ENCODE peak calls at places on chromosomes 3 and 15, in ten cellular contexts. D, W, L, R, Z, B, M, K, G and H are unnamed samples.

GRCh38 chr3:39415983-39416382 is 9.5 kb downstream of the RPSA start:
- DNase-seq in D (no peak), W (no peak), L (no peak), R (no peak), Z (no peak), B (no peak), M (no peak), K (peak), G (no peak), H (no peak)

GRCh38 chr15:71186267-71186666 is 71.0 kb downstream of the THSD4 start:
- DNase-seq in D (no peak), W (no peak), L (no peak), R (no peak), Z (no peak), B (no peak), M (no peak), K (no peak), G (no peak), H (no peak)

GRCh38 chr15:82832601-82833209 is 23.3 kb downstream of the WHAMM start:
- DNase-seq in D (no peak), W (no peak), L (peak), R (no peak), Z (no peak), B (no peak), M (no peak), K (no peak), G (no peak), H (no peak)

GRCh38 chr3:139559541-139559940 is 20.0 kb upstream of the RBP1 start:
- DNase-seq in D (no peak), W (no peak), L (no peak), R (no peak), Z (no peak), B (no peak), M (no peak), K (no peak), G (no peak), H (no peak)

GRCh38 chr3:42498791-42499477 is 3.5 kb upstream of the VIPR1 start:
- DNase-seq in D (no peak), W (peak), L (no peak), R (no peak), Z (no peak), B (no peak), M (no peak), K (peak), G (no peak), H (peak)

GRCh38 chr15:68400066-68400456 is 31.9 kb downstream of the ITGA11 start:
- DNase-seq in D (no peak), W (no peak), L (no peak), R (no peak), Z (no peak), B (no peak), M (no peak), K (no peak), G (no peak), H (no peak)

GRCh38 chr3:152302521-152303021 is 33.8 kb downstream of the MBNL1 start:
- DNase-seq in D (peak), W (peak), L (peak), R (no peak), Z (peak), B (peak), M (no peak), K (no peak), G (no peak), H (no peak)

GRCh38 chr3:191087391-191087790 is 111.7 kb upstream of the OSTN start:
- DNase-seq in D (no peak), W (no peak), L (no peak), R (no peak), Z (no peak), B (no peak), M (no peak), K (no peak), G (no peak), H (no peak)

GRCh38 chr15:65337436-65338070 is 33.1 kb downstream of the RNU5B-1 start:
- DNase-seq in D (no peak), W (no peak), L (no peak), R (no peak), Z (no peak), B (peak), M (no peak), K (no peak), G (no peak), H (no peak)

GRCh38 chr3:128218476-128218829 is 65.2 kb downstream of the EEFSEC start:
- DNase-seq in D (no peak), W (no peak), L (no peak), R (no peak), Z (no peak), B (no peak), M (no peak), K (no peak), G (no peak), H (no peak)

GRCh38 chr3:118501152-118501551 is 533.5 kb downstream of the IGSF11 start:
- DNase-seq in D (peak), W (peak), L (peak), R (peak), Z (no peak), B (peak), M (no peak), K (no peak), G (no peak), H (peak)

GRCh38 chr3:197175503-197175902 is 122.9 kb downstream of the DLG1 start:
- DNase-seq in D (no peak), W (no peak), L (no peak), R (no peak), Z (no peak), B (no peak), M (no peak), K (no peak), G (no peak), H (no peak)

GRCh38 chr3:192216067-192216466 is 511.3 kb downstream of the FGF12 start:
- DNase-seq in D (no peak), W (peak), L (no peak), R (no peak), Z (no peak), B (no peak), M (no peak), K (no peak), G (no peak), H (no peak)

GRCh38 chr15:25060996-25061620 is 106.3 kb downstream of the SNRPN start:
- DNase-seq in D (no peak), W (no peak), L (no peak), R (no peak), Z (no peak), B (no peak), M (no peak), K (no peak), G (no peak), H (no peak)

GRCh38 chr3:184241447-184242296 is 7.1 kb downstream of the ALG3 start:
- DNase-seq in D (peak), W (no peak), L (peak), R (no peak), Z (no peak), B (no peak), M (no peak), K (no peak), G (no peak), H (no peak)

GRCh38 chr3:78888650-78889049 is 879.1 kb downstream of the ROBO1 start:
- DNase-seq in D (no peak), W (no peak), L (no peak), R (no peak), Z (no peak), B (no peak), M (no peak), K (no peak), G (no peak), H (no peak)

GRCh38 chr15:32870240-32871033 is 152.6 kb downstream of the GREM1 start:
- DNase-seq in D (no peak), W (no peak), L (peak), R (no peak), Z (no peak), B (no peak), M (peak), K (no peak), G (no peak), H (no peak)

GRCh38 chr3:50551293-50552057 is 16.1 kb downstream of the C3orf18 start:
- DNase-seq in D (no peak), W (no peak), L (no peak), R (no peak), Z (no peak), B (no peak), M (no peak), K (no peak), G (no peak), H (no peak)

GRCh38 chr15:101267320-101268104 is 9.8 kb downstream of the SELENOS start:
- DNase-seq in D (no peak), W (peak), L (peak), R (no peak), Z (no peak), B (no peak), M (peak), K (no peak), G (no peak), H (peak)

GRCh38 chr3:98440283-98440682 is 22.7 kb upstream of the OR5K1 start:
- DNase-seq in D (no peak), W (no peak), L (no peak), R (no peak), Z (no peak), B (no peak), M (no peak), K (no peak), G (no peak), H (no peak)

GRCh38 chr3:171586274-171586673 is 126.1 kb upstream of the TNIK start:
- DNase-seq in D (no peak), W (no peak), L (no peak), R (no peak), Z (no peak), B (no peak), M (no peak), K (no peak), G (no peak), H (no peak)

GRCh38 chr3:61524933-61525332 is 36.4 kb upstream of the PTPRG start:
- DNase-seq in D (no peak), W (no peak), L (peak), R (no peak), Z (no peak), B (no peak), M (no peak), K (no peak), G (no peak), H (no peak)

GRCh38 chr3:32428092-32429068 is 36.7 kb downstream of the CMTM7 start:
- DNase-seq in D (no peak), W (no peak), L (no peak), R (no peak), Z (peak), B (no peak), M (no peak), K (no peak), G (no peak), H (no peak)

GRCh38 chr3:65170357-65171090 is 482.7 kb upstream of the ADAMTS9 start:
- DNase-seq in D (peak), W (peak), L (peak), R (peak), Z (no peak), B (peak), M (peak), K (no peak), G (no peak), H (peak)

GRCh38 chr3:27729748-27730611 is 7.9 kb upstream of the EOMES start:
- DNase-seq in D (no peak), W (no peak), L (peak), R (no peak), Z (no peak), B (no peak), M (no peak), K (peak), G (no peak), H (no peak)

GRCh38 chr3:20039082-20039764 is 1.0 kb upstream of the KAT2B start:
- DNase-seq in D (no peak), W (no peak), L (no peak), R (no peak), Z (no peak), B (no peak), M (no peak), K (no peak), G (no peak), H (no peak)

GRCh38 chr15:65373163-65373651 is 4.6 kb downstream of the IGDCC3 start:
- DNase-seq in D (no peak), W (no peak), L (no peak), R (no peak), Z (no peak), B (no peak), M (no peak), K (no peak), G (no peak), H (no peak)

GRCh38 chr3:197573048-197573767 is 17.4 kb upstream of the BDH1 start:
- DNase-seq in D (no peak), W (no peak), L (no peak), R (no peak), Z (no peak), B (no peak), M (no peak), K (no peak), G (no peak), H (no peak)

GRCh38 chr15:75694241-75695182 is 18.1 kb downstream of the CSPG4 start:
- DNase-seq in D (peak), W (peak), L (peak), R (peak), Z (no peak), B (peak), M (peak), K (no peak), G (no peak), H (peak)

GRCh38 chr3:78967061-78967460 is 800.7 kb downstream of the ROBO1 start:
- DNase-seq in D (no peak), W (no peak), L (no peak), R (no peak), Z (no peak), B (no peak), M (no peak), K (no peak), G (no peak), H (no peak)

GRCh38 chr3:143070977-143071551 is 48.5 kb upstream of the CHST2 start:
- DNase-seq in D (no peak), W (no peak), L (peak), R (no peak), Z (no peak), B (no peak), M (no peak), K (no peak), G (peak), H (no peak)

GRCh38 chr3:148319161-148319915 is 378.4 kb upstream of the AGTR1 start:
- DNase-seq in D (no peak), W (no peak), L (peak), R (no peak), Z (no peak), B (no peak), M (no peak), K (no peak), G (no peak), H (no peak)

GRCh38 chr3:19688767-19689166 is 245.2 kb downstream of the EFHB start:
- DNase-seq in D (no peak), W (no peak), L (no peak), R (no peak), Z (no peak), B (no peak), M (no peak), K (no peak), G (no peak), H (no peak)